ENCODE peak calls at places on chromosomes 11 and 22, in four cellular contexts. K is sigmoid colon, S is A549, U is upper lobe of left lung. N is an unnamed sample.

GRCh38 chr11:31509017-31509411 is 408 bp downstream of the IMMP1L start:
- DNase-seq in K (no peak), S (peak), U (no peak), N (no peak)

GRCh38 chr11:83643115-83643514 is 356.9 kb upstream of the CCDC90B start:
- DNase-seq in K (no peak), S (no peak), U (no peak), N (no peak)

GRCh38 chr22:36086170-36086490 is 57.5 kb upstream of the RBFOX2 start:
- DNase-seq in K (peak), S (no peak), U (no peak), N (no peak)

GRCh38 chr22:24046024-24046423 is 34.9 kb downstream of the CABIN1 start:
- DNase-seq in K (no peak), S (no peak), U (no peak), N (no peak)

GRCh38 chr22:32951807-32952153 is 106.4 kb downstream of the SYN3 start:
- DNase-seq in K (no peak), S (no peak), U (peak), N (no peak)

GRCh38 chr11:118524757-118525465 is 2.4 kb upstream of the TTC36 start:
- DNase-seq in K (no peak), S (no peak), U (no peak), N (no peak)

GRCh38 chr22:50524664-50525103 is 714 bp downstream of the SCO2 start:
- DNase-seq in K (no peak), S (no peak), U (no peak), N (no peak)

GRCh38 chr11:23865341-23865975 is 631.4 kb upstream of the LUZP2 start:
- DNase-seq in K (no peak), S (no peak), U (no peak), N (no peak)

GRCh38 chr11:46047520-46047919 is 73.7 kb downstream of the PHF21A start:
- DNase-seq in K (no peak), S (no peak), U (no peak), N (no peak)

GRCh38 chr11:65429069-65429681 is 6.6 kb downstream of the NEAT1 start:
- DNase-seq in K (peak), S (no peak), U (peak), N (peak)

GRCh38 chr11:115317428-115318185 is 186.6 kb downstream of the CADM1 start:
- DNase-seq in K (no peak), S (no peak), U (no peak), N (no peak)

GRCh38 chr11:74592063-74592440 is 330 bp upstream of the POLD3 start:
- DNase-seq in K (no peak), S (no peak), U (no peak), N (no peak)

GRCh38 chr11:64146036-64146943 is 19.6 kb downstream of the MACROD1 start:
- DNase-seq in K (no peak), S (peak), U (peak), N (peak)

GRCh38 chr11:116692318-116693106 is 80.3 kb downstream of the BUD13 start:
- DNase-seq in K (peak), S (no peak), U (no peak), N (no peak)

GRCh38 chr11:78812513-78813293 is 238.0 kb upstream of the NARS2 start:
- DNase-seq in K (no peak), S (no peak), U (peak), N (peak)

GRCh38 chr11:2142762-2143202 is 3.6 kb upstream of the IGF2 start:
- DNase-seq in K (no peak), S (no peak), U (no peak), N (no peak)

GRCh38 chr22:34851918-34852662 is 213.9 kb upstream of the ISX start:
- DNase-seq in K (no peak), S (no peak), U (no peak), N (no peak)

GRCh38 chr11:61617515-61617914 is 36.6 kb upstream of the SYT7 start:
- DNase-seq in K (no peak), S (no peak), U (no peak), N (no peak)

GRCh38 chr11:17257200-17257599 is 19.3 kb upstream of the NUCB2 start:
- DNase-seq in K (no peak), S (no peak), U (no peak), N (no peak)

GRCh38 chr22:40175571-40176105 is 2.1 kb upstream of the TNRC6B start:
- DNase-seq in K (no peak), S (no peak), U (no peak), N (no peak)

GRCh38 chr22:40179535-40179934 is 1.8 kb downstream of the TNRC6B start:
- DNase-seq in K (no peak), S (no peak), U (no peak), N (no peak)

GRCh38 chr22:40178417-40179409 is 988 bp downstream of the TNRC6B start:
- DNase-seq in K (no peak), S (no peak), U (peak), N (peak)

GRCh38 chr22:40176921-40177737 is 596 bp upstream of the TNRC6B start:
- DNase-seq in K (no peak), S (no peak), U (peak), N (peak)

DNA sequence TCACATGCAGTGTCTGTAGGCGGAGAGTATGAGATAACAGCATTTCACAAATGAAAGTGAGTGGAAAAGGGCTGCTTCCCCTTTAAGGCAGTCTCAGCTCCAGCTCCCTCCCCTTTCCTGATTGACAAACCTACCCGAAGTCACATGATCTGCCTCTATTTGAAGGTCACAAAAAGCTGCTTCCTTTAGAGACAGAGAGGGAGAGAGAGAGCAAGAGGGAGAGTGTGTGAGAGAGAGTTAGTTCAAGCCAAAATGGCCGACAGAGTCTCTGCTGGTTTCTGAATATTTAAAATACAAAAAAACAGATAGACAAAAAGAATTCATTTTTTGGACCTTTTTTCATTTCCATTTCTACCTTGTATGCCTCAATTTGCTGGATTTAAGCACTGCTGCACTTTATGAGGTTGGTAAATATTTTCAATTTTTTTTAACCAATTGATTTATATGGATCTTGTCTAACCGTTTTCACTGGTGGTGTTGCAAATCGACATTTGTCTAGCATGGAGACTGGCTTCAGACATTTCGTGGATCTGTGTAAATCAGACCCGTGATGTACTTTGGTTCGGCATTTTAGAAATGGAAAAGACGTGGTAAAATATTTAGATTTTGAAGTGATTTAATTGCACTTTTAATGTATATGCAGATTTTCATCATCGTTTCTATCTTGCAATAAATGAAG is at the start of gene TNRC6B:
- DNase-seq in K (peak), S (peak), U (peak), N (peak)
- TF ChIP-seq EP300 in K (no peak), S (no peak), U (no peak), N (no peak)

DNA sequence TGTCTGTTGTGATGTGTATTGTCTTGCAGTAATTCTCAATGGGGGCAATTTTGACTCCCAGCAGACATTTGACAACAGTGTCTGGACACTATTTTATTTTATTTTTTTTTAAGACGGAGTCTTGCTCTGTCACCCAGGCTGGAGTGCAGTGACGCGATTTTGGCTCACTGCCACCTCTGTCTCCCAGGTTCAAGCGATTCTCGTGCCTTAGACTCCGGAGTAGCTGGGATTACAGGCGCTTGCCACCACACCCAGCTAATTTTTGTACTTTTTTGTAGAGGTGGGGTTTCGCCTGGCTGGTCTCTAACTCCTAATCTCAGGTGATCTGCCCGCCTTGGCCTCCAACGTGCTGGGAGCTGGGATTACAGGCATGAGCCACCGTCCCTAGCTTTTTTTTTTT is 1.4 kb downstream of the RPS6KB2 start:
- DNase-seq in K (no peak), S (no peak), U (no peak), N (no peak)
- H3K4me3 ChIP-seq in K (no peak), S (no peak), U (no peak), N (no peak)

DNA sequence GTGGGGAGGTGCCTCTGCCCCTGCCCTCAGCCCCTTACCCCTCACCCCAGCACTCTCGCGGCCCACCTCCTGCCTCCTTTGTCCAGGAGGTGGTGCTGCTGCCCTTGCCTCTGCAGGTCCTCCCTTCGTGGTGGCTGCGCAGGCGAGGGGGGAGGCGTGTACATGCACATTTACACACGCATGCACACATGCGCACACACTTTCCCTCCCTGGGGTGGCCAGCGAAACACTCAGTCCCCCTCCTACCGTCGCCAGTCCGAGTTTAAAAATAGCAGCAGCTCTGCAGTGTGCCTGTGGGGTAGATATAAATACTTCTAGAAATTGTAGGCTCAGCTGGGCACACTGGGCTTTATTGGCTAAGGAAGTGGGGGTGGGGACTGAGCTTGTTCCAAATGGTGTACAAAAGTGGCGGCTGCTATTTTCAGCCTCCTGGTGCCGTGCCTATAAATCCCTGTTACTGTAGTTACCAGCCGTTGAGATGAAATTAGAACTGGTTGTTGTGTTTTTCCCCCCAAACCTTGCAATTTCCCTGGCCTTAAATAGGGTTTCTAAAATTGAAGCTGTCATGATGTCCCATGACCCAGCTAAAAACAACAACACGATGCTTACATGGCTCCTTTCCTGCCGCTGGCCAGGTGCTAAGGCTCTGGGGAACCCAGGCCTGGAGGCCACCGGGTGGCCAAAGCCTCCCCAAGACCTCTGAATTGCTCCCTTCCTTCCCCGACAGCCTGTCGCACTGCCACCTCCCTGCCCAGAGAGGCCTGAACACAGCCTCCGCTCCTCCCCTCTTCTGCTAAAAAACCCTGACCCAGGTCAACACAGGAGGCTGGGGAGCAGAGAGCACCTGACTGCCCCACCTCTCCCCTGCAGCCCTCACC is 12.4 kb downstream of the PICK1 start:
- DNase-seq in K (peak), S (no peak), U (no peak), N (peak)
- TF ChIP-seq EP300 in K (no peak), S (no peak), U (no peak), N (no peak)

GRCh38 chr22:28344893-28345292 is 334.7 kb downstream of the TTC28 start:
- DNase-seq in K (no peak), S (no peak), U (no peak), N (no peak)

GRCh38 chr22:28346308-28346707 is 333.3 kb downstream of the TTC28 start:
- DNase-seq in K (no peak), S (no peak), U (no peak), N (no peak)

GRCh38 chr22:28348613-28349012 is 331.0 kb downstream of the TTC28 start:
- DNase-seq in K (no peak), S (no peak), U (no peak), N (no peak)

GRCh38 chr22:28349114-28349513 is 330.5 kb downstream of the TTC28 start:
- DNase-seq in K (no peak), S (no peak), U (no peak), N (no peak)

DNA sequence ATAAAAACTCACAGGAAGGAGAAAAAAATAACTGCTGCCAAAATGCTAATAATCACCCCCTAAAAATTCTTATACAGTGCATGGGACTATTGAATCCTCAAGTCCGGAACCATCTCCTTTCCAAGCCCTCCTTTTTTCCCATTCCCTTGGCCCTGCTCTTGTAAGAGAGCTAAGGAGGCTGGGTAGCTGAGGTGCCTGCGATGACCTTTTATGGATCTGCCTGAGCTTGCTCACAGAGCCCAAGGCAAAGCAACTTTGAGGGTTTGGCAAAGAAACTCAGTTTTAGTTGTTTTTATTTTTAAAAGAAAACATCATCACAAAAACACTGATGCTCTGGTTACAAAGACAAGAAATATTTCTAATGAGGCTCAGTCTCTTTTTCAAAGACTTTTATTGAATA is 334.3 kb downstream of the TTC28 start:
- DNase-seq in K (no peak), S (no peak), U (no peak), N (no peak)
- H3K4me3 ChIP-seq in K (no peak), S (no peak), U (no peak), N (no peak)

GRCh38 chr11:20031155-20032001 is 128.9 kb downstream of the DBX1 start:
- DNase-seq in K (no peak), S (no peak), U (no peak), N (no peak)
- TF ChIP-seq EP300 in K (no peak), S (no peak), U (no peak), N (no peak)

N was measured in transverse colon.